ENCODE peak calls at places on chromosomes 4 and X, in five cellular contexts. S, E, O, F and W are unnamed samples.

GRCh38 chr4:139184129-139184528 is 7.1 kb upstream of the ELF2 start:
- DNase-seq in S (no peak), E (no peak), O (no peak), F (no peak), W (no peak)

GRCh38 chrX:135086197-135086854 is 34.0 kb downstream of the ETDB start:
- DNase-seq in S (peak), E (peak), O (no peak), F (no peak), W (no peak)

GRCh38 chrX:149829751-149830191 is 48.0 kb downstream of the MAGEA9 start:
- DNase-seq in S (no peak), E (no peak), O (no peak), F (no peak), W (no peak)

GRCh38 chr4:59247032-59247431 is 1953.1 kb upstream of the ADGRL3 start:
- DNase-seq in S (peak), E (no peak), O (no peak), F (no peak), W (no peak)

GRCh38 chr4:121462660-121463261 is 81.9 kb upstream of the QRFPR start:
- DNase-seq in S (peak), E (no peak), O (no peak), F (no peak), W (peak)

GRCh38 chr4:6681191-6681590 is 12.5 kb upstream of the S100P start:
- DNase-seq in S (no peak), E (no peak), O (no peak), F (no peak), W (no peak)

GRCh38 chr4:110046588-110047049 is 133.9 kb downstream of the EGF start:
- DNase-seq in S (no peak), E (no peak), O (no peak), F (no peak), W (no peak)

GRCh38 chr4:169201144-169202124 is 69.3 kb downstream of the SH3RF1 start:
- DNase-seq in S (no peak), E (no peak), O (no peak), F (no peak), W (no peak)

GRCh38 chrX:23334871-23335599 is 386 bp downstream of the PTCHD1 start:
- DNase-seq in S (peak), E (no peak), O (no peak), F (no peak), W (peak)

GRCh38 chr4:112947616-112948015 is 101.8 kb upstream of the ANK2 start:
- DNase-seq in S (no peak), E (no peak), O (no peak), F (no peak), W (no peak)

GRCh38 chr4:76962406-76963135 is 13.0 kb downstream of the SEPTIN11 start:
- DNase-seq in S (no peak), E (no peak), O (no peak), F (no peak), W (no peak)

GRCh38 chr4:152382057-152382785 is 153.7 kb downstream of the FBXW7 start:
- DNase-seq in S (no peak), E (no peak), O (no peak), F (no peak), W (no peak)